ENCODE peak calls at places on chromosomes 6 and 20, in six cellular contexts. One of them, this sample, is unnamed.
A peak's percentile ranks its signal among the peaks of the same experiment; 100 is the strongest.

GRCh38 chr6:34146801-34147592 is 1.1 kb upstream of the GRM4 start:
- DNase-seq in Kasumi-1: no peak
- DNase-seq in breast epithelium: no peak
- DNase-seq in progenitor cell of endocrine pancreas: no peak
- DNase-seq in activated T-helper 1 cell treated with anti-CD3 and anti-CD28 coated beads, Interleukin-12 subunit alpha, Interleukin-12 subunit beta, Interleukin-2, Interleukin-4 antibody, amounts not matched to agents 30 ng/mL and 10 ng/mL and 1 ng/mL, durations not matched to agents 14 hours and 24 hours and 36 hours: no peak
- DNase-seq in MCF 10A: peak; percentile 52
- DNase-seq in this sample: no peak

GRCh38 chr20:51037499-51038110 is 14.7 kb upstream of the KCNG1 start:
- DNase-seq in Kasumi-1: no peak
- DNase-seq in breast epithelium: no peak
- DNase-seq in progenitor cell of endocrine pancreas: no peak
- DNase-seq in activated T-helper 1 cell treated with anti-CD3 and anti-CD28 coated beads, Interleukin-12 subunit alpha, Interleukin-12 subunit beta, Interleukin-2, Interleukin-4 antibody, amounts not matched to agents 30 ng/mL and 10 ng/mL and 1 ng/mL, durations not matched to agents 14 hours and 24 hours and 36 hours: no peak
- DNase-seq in MCF 10A: no peak
- DNase-seq in this sample: no peak

GRCh38 chr6:53947780-53948179 is 153.0 kb downstream of the LRRC1 start:
- DNase-seq in Kasumi-1: no peak
- DNase-seq in breast epithelium: no peak
- DNase-seq in progenitor cell of endocrine pancreas: no peak
- DNase-seq in activated T-helper 1 cell treated with anti-CD3 and anti-CD28 coated beads, Interleukin-12 subunit alpha, Interleukin-12 subunit beta, Interleukin-2, Interleukin-4 antibody, amounts not matched to agents 30 ng/mL and 10 ng/mL and 1 ng/mL, durations not matched to agents 14 hours and 24 hours and 36 hours: no peak
- DNase-seq in MCF 10A: no peak
- DNase-seq in this sample: no peak

GRCh38 chr6:2531426-2532208 is 219.1 kb downstream of the MYLK4 start:
- DNase-seq in Kasumi-1: no peak
- DNase-seq in breast epithelium: no peak
- DNase-seq in progenitor cell of endocrine pancreas: no peak
- DNase-seq in activated T-helper 1 cell treated with anti-CD3 and anti-CD28 coated beads, Interleukin-12 subunit alpha, Interleukin-12 subunit beta, Interleukin-2, Interleukin-4 antibody, amounts not matched to agents 30 ng/mL and 10 ng/mL and 1 ng/mL, durations not matched to agents 14 hours and 24 hours and 36 hours: no peak
- DNase-seq in MCF 10A: peak; percentile 76
- DNase-seq in this sample: no peak

GRCh38 chr6:19433101-19433500 is 404.1 kb upstream of the ID4 start:
- DNase-seq in Kasumi-1: no peak
- DNase-seq in breast epithelium: no peak
- DNase-seq in progenitor cell of endocrine pancreas: no peak
- DNase-seq in activated T-helper 1 cell treated with anti-CD3 and anti-CD28 coated beads, Interleukin-12 subunit alpha, Interleukin-12 subunit beta, Interleukin-2, Interleukin-4 antibody, amounts not matched to agents 30 ng/mL and 10 ng/mL and 1 ng/mL, durations not matched to agents 14 hours and 24 hours and 36 hours: no peak
- DNase-seq in MCF 10A: no peak
- DNase-seq in this sample: no peak

GRCh38 chr6:158020811-158021210 is 39.1 kb downstream of the SYNJ2 start:
- DNase-seq in Kasumi-1: no peak
- DNase-seq in breast epithelium: no peak
- DNase-seq in progenitor cell of endocrine pancreas: no peak
- DNase-seq in activated T-helper 1 cell treated with anti-CD3 and anti-CD28 coated beads, Interleukin-12 subunit alpha, Interleukin-12 subunit beta, Interleukin-2, Interleukin-4 antibody, amounts not matched to agents 30 ng/mL and 10 ng/mL and 1 ng/mL, durations not matched to agents 14 hours and 24 hours and 36 hours: no peak
- DNase-seq in MCF 10A: no peak
- DNase-seq in this sample: no peak

GRCh38 chr20:3733119-3733995 is 872 bp downstream of the HSPA12B start:
- DNase-seq in Kasumi-1: no peak
- DNase-seq in breast epithelium: no peak
- DNase-seq in progenitor cell of endocrine pancreas: no peak
- DNase-seq in activated T-helper 1 cell treated with anti-CD3 and anti-CD28 coated beads, Interleukin-12 subunit alpha, Interleukin-12 subunit beta, Interleukin-2, Interleukin-4 antibody, amounts not matched to agents 30 ng/mL and 10 ng/mL and 1 ng/mL, durations not matched to agents 14 hours and 24 hours and 36 hours: no peak
- DNase-seq in MCF 10A: no peak
- DNase-seq in this sample: no peak

GRCh38 chr6:120558294-120558693 is 776.0 kb downstream of the TBC1D32 start:
- DNase-seq in Kasumi-1: no peak
- DNase-seq in breast epithelium: no peak
- DNase-seq in progenitor cell of endocrine pancreas: no peak
- DNase-seq in activated T-helper 1 cell treated with anti-CD3 and anti-CD28 coated beads, Interleukin-12 subunit alpha, Interleukin-12 subunit beta, Interleukin-2, Interleukin-4 antibody, amounts not matched to agents 30 ng/mL and 10 ng/mL and 1 ng/mL, durations not matched to agents 14 hours and 24 hours and 36 hours: no peak
- DNase-seq in MCF 10A: no peak
- DNase-seq in this sample: no peak

GRCh38 chr6:169543704-169544103 is 158.1 kb downstream of the WDR27 start:
- DNase-seq in Kasumi-1: no peak
- DNase-seq in breast epithelium: no peak
- DNase-seq in progenitor cell of endocrine pancreas: no peak
- DNase-seq in activated T-helper 1 cell treated with anti-CD3 and anti-CD28 coated beads, Interleukin-12 subunit alpha, Interleukin-12 subunit beta, Interleukin-2, Interleukin-4 antibody, amounts not matched to agents 30 ng/mL and 10 ng/mL and 1 ng/mL, durations not matched to agents 14 hours and 24 hours and 36 hours: no peak
- DNase-seq in MCF 10A: peak; percentile 26
- DNase-seq in this sample: no peak

GRCh38 chr6:139659711-139660110 is 285.3 kb upstream of the CITED2 start:
- DNase-seq in Kasumi-1: no peak
- DNase-seq in breast epithelium: no peak
- DNase-seq in progenitor cell of endocrine pancreas: no peak
- DNase-seq in activated T-helper 1 cell treated with anti-CD3 and anti-CD28 coated beads, Interleukin-12 subunit alpha, Interleukin-12 subunit beta, Interleukin-2, Interleukin-4 antibody, amounts not matched to agents 30 ng/mL and 10 ng/mL and 1 ng/mL, durations not matched to agents 14 hours and 24 hours and 36 hours: no peak
- DNase-seq in MCF 10A: no peak
- DNase-seq in this sample: no peak

GRCh38 chr6:104633125-104633524 is 226.6 kb downstream of the HACE1 start:
- DNase-seq in Kasumi-1: no peak
- DNase-seq in breast epithelium: no peak
- DNase-seq in progenitor cell of endocrine pancreas: no peak
- DNase-seq in activated T-helper 1 cell treated with anti-CD3 and anti-CD28 coated beads, Interleukin-12 subunit alpha, Interleukin-12 subunit beta, Interleukin-2, Interleukin-4 antibody, amounts not matched to agents 30 ng/mL and 10 ng/mL and 1 ng/mL, durations not matched to agents 14 hours and 24 hours and 36 hours: no peak
- DNase-seq in MCF 10A: no peak
- DNase-seq in this sample: no peak

GRCh38 chr6:106381871-106382270 is 21.4 kb downstream of the CRYBG1 start:
- DNase-seq in Kasumi-1: no peak
- DNase-seq in breast epithelium: no peak
- DNase-seq in progenitor cell of endocrine pancreas: no peak
- DNase-seq in activated T-helper 1 cell treated with anti-CD3 and anti-CD28 coated beads, Interleukin-12 subunit alpha, Interleukin-12 subunit beta, Interleukin-2, Interleukin-4 antibody, amounts not matched to agents 30 ng/mL and 10 ng/mL and 1 ng/mL, durations not matched to agents 14 hours and 24 hours and 36 hours: no peak
- DNase-seq in MCF 10A: peak; percentile 84
- DNase-seq in this sample: no peak

GRCh38 chr6:35327349-35328027 is 14.9 kb upstream of the PPARD start:
- DNase-seq in Kasumi-1: peak; percentile 77
- DNase-seq in breast epithelium: no peak
- DNase-seq in progenitor cell of endocrine pancreas: peak; percentile 26
- DNase-seq in activated T-helper 1 cell treated with anti-CD3 and anti-CD28 coated beads, Interleukin-12 subunit alpha, Interleukin-12 subunit beta, Interleukin-2, Interleukin-4 antibody, amounts not matched to agents 30 ng/mL and 10 ng/mL and 1 ng/mL, durations not matched to agents 14 hours and 24 hours and 36 hours: peak; percentile 59
- DNase-seq in MCF 10A: peak; percentile 62
- DNase-seq in this sample: peak; percentile 85

GRCh38 chr6:47680056-47680455 is 18.3 kb upstream of the ADGRF4 start:
- DNase-seq in Kasumi-1: no peak
- DNase-seq in breast epithelium: no peak
- DNase-seq in progenitor cell of endocrine pancreas: no peak
- DNase-seq in activated T-helper 1 cell treated with anti-CD3 and anti-CD28 coated beads, Interleukin-12 subunit alpha, Interleukin-12 subunit beta, Interleukin-2, Interleukin-4 antibody, amounts not matched to agents 30 ng/mL and 10 ng/mL and 1 ng/mL, durations not matched to agents 14 hours and 24 hours and 36 hours: no peak
- DNase-seq in MCF 10A: peak; percentile 52
- DNase-seq in this sample: no peak

GRCh38 chr6:37319156-37319555 is 34.6 kb upstream of the RNF8 start:
- DNase-seq in Kasumi-1: no peak
- DNase-seq in breast epithelium: no peak
- DNase-seq in progenitor cell of endocrine pancreas: no peak
- DNase-seq in activated T-helper 1 cell treated with anti-CD3 and anti-CD28 coated beads, Interleukin-12 subunit alpha, Interleukin-12 subunit beta, Interleukin-2, Interleukin-4 antibody, amounts not matched to agents 30 ng/mL and 10 ng/mL and 1 ng/mL, durations not matched to agents 14 hours and 24 hours and 36 hours: no peak
- DNase-seq in MCF 10A: no peak
- DNase-seq in this sample: no peak

GRCh38 chr20:51497542-51498467 is 44.7 kb downstream of the NFATC2 start:
- DNase-seq in Kasumi-1: peak; percentile 77
- DNase-seq in breast epithelium: no peak
- DNase-seq in progenitor cell of endocrine pancreas: no peak
- DNase-seq in activated T-helper 1 cell treated with anti-CD3 and anti-CD28 coated beads, Interleukin-12 subunit alpha, Interleukin-12 subunit beta, Interleukin-2, Interleukin-4 antibody, amounts not matched to agents 30 ng/mL and 10 ng/mL and 1 ng/mL, durations not matched to agents 14 hours and 24 hours and 36 hours: peak; percentile 25
- DNase-seq in MCF 10A: no peak
- DNase-seq in this sample: peak; percentile 75

GRCh38 chr6:107817784-107818183 is 6.3 kb downstream of the SCML4 start:
- DNase-seq in Kasumi-1: no peak
- DNase-seq in breast epithelium: no peak
- DNase-seq in progenitor cell of endocrine pancreas: no peak
- DNase-seq in activated T-helper 1 cell treated with anti-CD3 and anti-CD28 coated beads, Interleukin-12 subunit alpha, Interleukin-12 subunit beta, Interleukin-2, Interleukin-4 antibody, amounts not matched to agents 30 ng/mL and 10 ng/mL and 1 ng/mL, durations not matched to agents 14 hours and 24 hours and 36 hours: no peak
- DNase-seq in MCF 10A: no peak
- DNase-seq in this sample: no peak

GRCh38 chr20:23032056-23032455 is 3.1 kb upstream of the SSTR4 start:
- DNase-seq in Kasumi-1: no peak
- DNase-seq in breast epithelium: no peak
- DNase-seq in progenitor cell of endocrine pancreas: no peak
- DNase-seq in activated T-helper 1 cell treated with anti-CD3 and anti-CD28 coated beads, Interleukin-12 subunit alpha, Interleukin-12 subunit beta, Interleukin-2, Interleukin-4 antibody, amounts not matched to agents 30 ng/mL and 10 ng/mL and 1 ng/mL, durations not matched to agents 14 hours and 24 hours and 36 hours: no peak
- DNase-seq in MCF 10A: no peak
- DNase-seq in this sample: no peak

GRCh38 chr6:5516036-5516435 is 254.7 kb downstream of the FARS2 start:
- DNase-seq in Kasumi-1: no peak
- DNase-seq in breast epithelium: no peak
- DNase-seq in progenitor cell of endocrine pancreas: no peak
- DNase-seq in activated T-helper 1 cell treated with anti-CD3 and anti-CD28 coated beads, Interleukin-12 subunit alpha, Interleukin-12 subunit beta, Interleukin-2, Interleukin-4 antibody, amounts not matched to agents 30 ng/mL and 10 ng/mL and 1 ng/mL, durations not matched to agents 14 hours and 24 hours and 36 hours: no peak
- DNase-seq in MCF 10A: no peak
- DNase-seq in this sample: no peak

GRCh38 chr6:99588618-99589289 is 17.9 kb upstream of the PRDM13 start:
- DNase-seq in Kasumi-1: peak; percentile 60
- DNase-seq in breast epithelium: peak; percentile 75
- DNase-seq in progenitor cell of endocrine pancreas: no peak
- DNase-seq in activated T-helper 1 cell treated with anti-CD3 and anti-CD28 coated beads, Interleukin-12 subunit alpha, Interleukin-12 subunit beta, Interleukin-2, Interleukin-4 antibody, amounts not matched to agents 30 ng/mL and 10 ng/mL and 1 ng/mL, durations not matched to agents 14 hours and 24 hours and 36 hours: peak; percentile 43
- DNase-seq in MCF 10A: peak; percentile 58
- DNase-seq in this sample: peak; percentile 76

GRCh38 chr6:91082311-91082803 is 495.5 kb upstream of the MAP3K7 start:
- DNase-seq in Kasumi-1: no peak
- DNase-seq in breast epithelium: no peak
- DNase-seq in progenitor cell of endocrine pancreas: no peak
- DNase-seq in activated T-helper 1 cell treated with anti-CD3 and anti-CD28 coated beads, Interleukin-12 subunit alpha, Interleukin-12 subunit beta, Interleukin-2, Interleukin-4 antibody, amounts not matched to agents 30 ng/mL and 10 ng/mL and 1 ng/mL, durations not matched to agents 14 hours and 24 hours and 36 hours: no peak
- DNase-seq in MCF 10A: no peak
- DNase-seq in this sample: no peak

GRCh38 chr6:35046862-35047261 is 94.3 kb downstream of the TCP11 start:
- DNase-seq in Kasumi-1: peak; percentile 67
- DNase-seq in breast epithelium: no peak
- DNase-seq in progenitor cell of endocrine pancreas: no peak
- DNase-seq in activated T-helper 1 cell treated with anti-CD3 and anti-CD28 coated beads, Interleukin-12 subunit alpha, Interleukin-12 subunit beta, Interleukin-2, Interleukin-4 antibody, amounts not matched to agents 30 ng/mL and 10 ng/mL and 1 ng/mL, durations not matched to agents 14 hours and 24 hours and 36 hours: no peak
- DNase-seq in MCF 10A: peak; percentile 26
- DNase-seq in this sample: no peak

GRCh38 chr6:150667977-150668716 is 68.5 kb downstream of the PLEKHG1 start:
- DNase-seq in Kasumi-1: no peak
- DNase-seq in breast epithelium: peak; percentile 91
- DNase-seq in progenitor cell of endocrine pancreas: peak; percentile 35
- DNase-seq in activated T-helper 1 cell treated with anti-CD3 and anti-CD28 coated beads, Interleukin-12 subunit alpha, Interleukin-12 subunit beta, Interleukin-2, Interleukin-4 antibody, amounts not matched to agents 30 ng/mL and 10 ng/mL and 1 ng/mL, durations not matched to agents 14 hours and 24 hours and 36 hours: no peak
- DNase-seq in MCF 10A: peak; percentile 94
- DNase-seq in this sample: no peak

GRCh38 chr20:59792300-59792699 is 141.1 kb downstream of the SYCP2 start:
- DNase-seq in Kasumi-1: no peak
- DNase-seq in breast epithelium: no peak
- DNase-seq in progenitor cell of endocrine pancreas: no peak
- DNase-seq in activated T-helper 1 cell treated with anti-CD3 and anti-CD28 coated beads, Interleukin-12 subunit alpha, Interleukin-12 subunit beta, Interleukin-2, Interleukin-4 antibody, amounts not matched to agents 30 ng/mL and 10 ng/mL and 1 ng/mL, durations not matched to agents 14 hours and 24 hours and 36 hours: no peak
- DNase-seq in MCF 10A: no peak
- DNase-seq in this sample: no peak

GRCh38 chr20:47801079-47801478 is 15.8 kb upstream of the SULF2 start:
- DNase-seq in Kasumi-1: no peak
- DNase-seq in breast epithelium: no peak
- DNase-seq in progenitor cell of endocrine pancreas: no peak
- DNase-seq in activated T-helper 1 cell treated with anti-CD3 and anti-CD28 coated beads, Interleukin-12 subunit alpha, Interleukin-12 subunit beta, Interleukin-2, Interleukin-4 antibody, amounts not matched to agents 30 ng/mL and 10 ng/mL and 1 ng/mL, durations not matched to agents 14 hours and 24 hours and 36 hours: no peak
- DNase-seq in MCF 10A: no peak
- DNase-seq in this sample: no peak

GRCh38 chr20:60810561-60810960 is 441.5 kb upstream of the CDH4 start:
- DNase-seq in Kasumi-1: no peak
- DNase-seq in breast epithelium: no peak
- DNase-seq in progenitor cell of endocrine pancreas: no peak
- DNase-seq in activated T-helper 1 cell treated with anti-CD3 and anti-CD28 coated beads, Interleukin-12 subunit alpha, Interleukin-12 subunit beta, Interleukin-2, Interleukin-4 antibody, amounts not matched to agents 30 ng/mL and 10 ng/mL and 1 ng/mL, durations not matched to agents 14 hours and 24 hours and 36 hours: no peak
- DNase-seq in MCF 10A: no peak
- DNase-seq in this sample: no peak

GRCh38 chr20:24958506-24959385 is 9.7 kb downstream of the CST7 start:
- DNase-seq in Kasumi-1: no peak
- DNase-seq in breast epithelium: no peak
- DNase-seq in progenitor cell of endocrine pancreas: no peak
- DNase-seq in activated T-helper 1 cell treated with anti-CD3 and anti-CD28 coated beads, Interleukin-12 subunit alpha, Interleukin-12 subunit beta, Interleukin-2, Interleukin-4 antibody, amounts not matched to agents 30 ng/mL and 10 ng/mL and 1 ng/mL, durations not matched to agents 14 hours and 24 hours and 36 hours: no peak
- DNase-seq in MCF 10A: no peak
- DNase-seq in this sample: no peak

GRCh38 chr20:31823360-31824124 is 4.4 kb downstream of the MYLK2 start:
- DNase-seq in Kasumi-1: no peak
- DNase-seq in breast epithelium: no peak
- DNase-seq in progenitor cell of endocrine pancreas: no peak
- DNase-seq in activated T-helper 1 cell treated with anti-CD3 and anti-CD28 coated beads, Interleukin-12 subunit alpha, Interleukin-12 subunit beta, Interleukin-2, Interleukin-4 antibody, amounts not matched to agents 30 ng/mL and 10 ng/mL and 1 ng/mL, durations not matched to agents 14 hours and 24 hours and 36 hours: no peak
- DNase-seq in MCF 10A: no peak
- DNase-seq in this sample: no peak

GRCh38 chr6:39786636-39787035 is 5.5 kb upstream of the DAAM2 start:
- DNase-seq in Kasumi-1: no peak
- DNase-seq in breast epithelium: no peak
- DNase-seq in progenitor cell of endocrine pancreas: no peak
- DNase-seq in activated T-helper 1 cell treated with anti-CD3 and anti-CD28 coated beads, Interleukin-12 subunit alpha, Interleukin-12 subunit beta, Interleukin-2, Interleukin-4 antibody, amounts not matched to agents 30 ng/mL and 10 ng/mL and 1 ng/mL, durations not matched to agents 14 hours and 24 hours and 36 hours: no peak
- DNase-seq in MCF 10A: no peak
- DNase-seq in this sample: no peak

GRCh38 chr6:100808638-100809275 is 72.4 kb downstream of the ASCC3 start:
- DNase-seq in Kasumi-1: no peak
- DNase-seq in breast epithelium: no peak
- DNase-seq in progenitor cell of endocrine pancreas: no peak
- DNase-seq in activated T-helper 1 cell treated with anti-CD3 and anti-CD28 coated beads, Interleukin-12 subunit alpha, Interleukin-12 subunit beta, Interleukin-2, Interleukin-4 antibody, amounts not matched to agents 30 ng/mL and 10 ng/mL and 1 ng/mL, durations not matched to agents 14 hours and 24 hours and 36 hours: no peak
- DNase-seq in MCF 10A: peak; percentile 35
- DNase-seq in this sample: no peak

GRCh38 chr6:108758884-108759283 is 89.3 kb upstream of the ARMC2 start:
- DNase-seq in Kasumi-1: no peak
- DNase-seq in breast epithelium: no peak
- DNase-seq in progenitor cell of endocrine pancreas: no peak
- DNase-seq in activated T-helper 1 cell treated with anti-CD3 and anti-CD28 coated beads, Interleukin-12 subunit alpha, Interleukin-12 subunit beta, Interleukin-2, Interleukin-4 antibody, amounts not matched to agents 30 ng/mL and 10 ng/mL and 1 ng/mL, durations not matched to agents 14 hours and 24 hours and 36 hours: no peak
- DNase-seq in MCF 10A: no peak
- DNase-seq in this sample: no peak

GRCh38 chr6:159104163-159104885 is 59.5 kb upstream of the TAGAP start:
- DNase-seq in Kasumi-1: peak; percentile 87
- DNase-seq in breast epithelium: no peak
- DNase-seq in progenitor cell of endocrine pancreas: peak; percentile 59
- DNase-seq in activated T-helper 1 cell treated with anti-CD3 and anti-CD28 coated beads, Interleukin-12 subunit alpha, Interleukin-12 subunit beta, Interleukin-2, Interleukin-4 antibody, amounts not matched to agents 30 ng/mL and 10 ng/mL and 1 ng/mL, durations not matched to agents 14 hours and 24 hours and 36 hours: peak; percentile 69
- DNase-seq in MCF 10A: peak; percentile 61
- DNase-seq in this sample: peak; percentile 93

GRCh38 chr6:169809386-169809785 is 58.0 kb downstream of the ERMARD start:
- DNase-seq in Kasumi-1: no peak
- DNase-seq in breast epithelium: no peak
- DNase-seq in progenitor cell of endocrine pancreas: no peak
- DNase-seq in activated T-helper 1 cell treated with anti-CD3 and anti-CD28 coated beads, Interleukin-12 subunit alpha, Interleukin-12 subunit beta, Interleukin-2, Interleukin-4 antibody, amounts not matched to agents 30 ng/mL and 10 ng/mL and 1 ng/mL, durations not matched to agents 14 hours and 24 hours and 36 hours: no peak
- DNase-seq in MCF 10A: no peak
- DNase-seq in this sample: no peak

GRCh38 chr6:152068622-152069261 is 261.3 kb downstream of the ESR1 start:
- DNase-seq in Kasumi-1: no peak
- DNase-seq in breast epithelium: no peak
- DNase-seq in progenitor cell of endocrine pancreas: no peak
- DNase-seq in activated T-helper 1 cell treated with anti-CD3 and anti-CD28 coated beads, Interleukin-12 subunit alpha, Interleukin-12 subunit beta, Interleukin-2, Interleukin-4 antibody, amounts not matched to agents 30 ng/mL and 10 ng/mL and 1 ng/mL, durations not matched to agents 14 hours and 24 hours and 36 hours: no peak
- DNase-seq in MCF 10A: peak; percentile 25
- DNase-seq in this sample: no peak

GRCh38 chr6:6724319-6725119 is 136.0 kb downstream of the LY86 start:
- DNase-seq in Kasumi-1: peak; percentile 90
- DNase-seq in breast epithelium: no peak
- DNase-seq in progenitor cell of endocrine pancreas: peak; percentile 69
- DNase-seq in activated T-helper 1 cell treated with anti-CD3 and anti-CD28 coated beads, Interleukin-12 subunit alpha, Interleukin-12 subunit beta, Interleukin-2, Interleukin-4 antibody, amounts not matched to agents 30 ng/mL and 10 ng/mL and 1 ng/mL, durations not matched to agents 14 hours and 24 hours and 36 hours: peak; percentile 33
- DNase-seq in MCF 10A: peak; percentile 77
- DNase-seq in this sample: peak; percentile 55

This sample was measured in Karpas-422.